ENCODE peak calls at places on chromosome 5, in six cellular contexts. P is CD8-positive, alpha-beta T cell; X is GM06990; A is Panc1; B is hepatocyte; D is AG04450. Q is an unnamed sample. For H3K27me3, the result is how much of the 10 kb centered on the place peaks cover.

GRCh38 chr5:107516452-107517184 is 154.1 kb downstream of the EFNA5 start:
- DNase-seq in P (no peak), X (no peak), A (no peak), B (no peak), D (no peak), Q (no peak)

GRCh38 chr5:14229734-14230133 is 86.6 kb downstream of the TRIO start:
- DNase-seq in P (no peak), X (no peak), A (no peak), B (no peak), D (no peak), Q (no peak)

GRCh38 chr5:177124486-177124991 is 9.0 kb upstream of the NSD1 start:
- DNase-seq in P (no peak), X (peak), A (no peak), B (no peak), D (no peak), Q (no peak)

GRCh38 chr5:38768411-38769211 is 77.2 kb upstream of the OSMR start:
- DNase-seq in P (no peak), X (no peak), A (no peak), B (no peak), D (no peak), Q (no peak)

GRCh38 chr5:115736004-115736689 is 80.3 kb downstream of the CDO1 start:
- DNase-seq in P (no peak), X (no peak), A (no peak), B (no peak), D (no peak), Q (no peak)

GRCh38 chr5:123163225-123163876 is 74.3 kb downstream of the PRDM6 start:
- DNase-seq in P (no peak), X (no peak), A (no peak), B (no peak), D (no peak), Q (no peak)

GRCh38 chr5:191949-192690 is 825 bp downstream of the LRRC14B start:
- DNase-seq in P (no peak), X (no peak), A (no peak), B (no peak), D (no peak), Q (peak)

GRCh38 chr5:96300986-96301385 is 132.1 kb downstream of the PCSK1 start:
- DNase-seq in P (no peak), X (no peak), A (no peak), B (no peak), D (no peak), Q (no peak)

GRCh38 chr5:124438390-124439380 is 307.8 kb downstream of the ZNF608 start:
- DNase-seq in P (no peak), X (no peak), A (no peak), B (no peak), D (no peak), Q (peak)

GRCh38 chr5:177432143-177432904 is 5.8 kb downstream of the GRK6 start:
- DNase-seq in P (no peak), X (no peak), A (no peak), B (no peak), D (no peak), Q (no peak)

GRCh38 chr5:148855249-148856008 is 29.0 kb downstream of the ADRB2 start:
- DNase-seq in P (no peak), X (no peak), A (no peak), B (no peak), D (no peak), Q (no peak)

GRCh38 chr5:35857004-35857345 is 284 bp downstream of the IL7R start:
- DNase-seq in P (no peak), X (peak), A (no peak), B (no peak), D (no peak), Q (no peak)

GRCh38 chr5:107680099-107680498 is 9.4 kb upstream of the EFNA5 start:
- DNase-seq in P (no peak), X (no peak), A (no peak), B (no peak), D (no peak), Q (no peak)

GRCh38 chr5:155471027-155471426 is 457.5 kb downstream of the KIF4B start:
- DNase-seq in P (no peak), X (no peak), A (no peak), B (no peak), D (no peak), Q (no peak)

GRCh38 chr5:96067251-96067650 is 105.6 kb upstream of the ELL2 start:
- DNase-seq in P (no peak), X (no peak), A (no peak), B (no peak), D (no peak), Q (no peak)

GRCh38 chr5:151772868-151773561 is 1.3 kb downstream of the G3BP1 start:
- DNase-seq in P (no peak), X (no peak), A (no peak), B (peak), D (no peak), Q (no peak)

GRCh38 chr5:36777105-36777757 is 99.3 kb upstream of the NIPBL start:
- DNase-seq in P (no peak), X (no peak), A (no peak), B (peak), D (peak), Q (no peak)

GRCh38 chr5:75668988-75669760 is 48.1 kb downstream of the POC5 start:
- DNase-seq in P (peak), X (peak), A (no peak), B (peak), D (no peak), Q (no peak)

GRCh38 chr5:126754609-126755008 is 22.3 kb upstream of the LMNB1 start:
- DNase-seq in P (no peak), X (no peak), A (no peak), B (no peak), D (no peak), Q (no peak)

GRCh38 chr5:1668141-1668721 is 131.4 kb downstream of the MRPL36 start:
- DNase-seq in P (no peak), X (no peak), A (no peak), B (peak), D (no peak), Q (no peak)

GRCh38 chr5:67085616-67086015 is 111.0 kb downstream of the CD180 start:
- DNase-seq in P (no peak), X (no peak), A (no peak), B (no peak), D (no peak), Q (no peak)

GRCh38 chr5:168424506-168425298 is 61.6 kb upstream of the RARS1 start:
- DNase-seq in P (no peak), X (no peak), A (no peak), B (no peak), D (no peak), Q (no peak)

GRCh38 chr5:138770977-138771376 is 17.8 kb downstream of the CTNNA1 start:
- DNase-seq in P (no peak), X (no peak), A (no peak), B (no peak), D (no peak), Q (no peak)

GRCh38 chr5:87400305-87400899 is 12.3 kb downstream of the CCNH start:
- DNase-seq in P (no peak), X (no peak), A (no peak), B (peak), D (no peak), Q (no peak)

GRCh38 chr5:159097461-159098284 is 2.0 kb downstream of the EBF1 start:
- DNase-seq in P (no peak), X (peak), A (no peak), B (no peak), D (no peak), Q (peak)
- H3K27me3 ChIP-seq in P (under half), X (under half), A (under half), B (half or more), D (under half), Q (under half)

GRCh38 chr5:112419596-112420110 is 576 bp upstream of the EPB41L4A start:
- DNase-seq in P (no peak), X (peak), A (no peak), B (peak), D (no peak), Q (peak)
- H3K27me3 ChIP-seq in P (under half), X (under half), A (under half), B (under half), D (under half), Q (under half)

DNA sequence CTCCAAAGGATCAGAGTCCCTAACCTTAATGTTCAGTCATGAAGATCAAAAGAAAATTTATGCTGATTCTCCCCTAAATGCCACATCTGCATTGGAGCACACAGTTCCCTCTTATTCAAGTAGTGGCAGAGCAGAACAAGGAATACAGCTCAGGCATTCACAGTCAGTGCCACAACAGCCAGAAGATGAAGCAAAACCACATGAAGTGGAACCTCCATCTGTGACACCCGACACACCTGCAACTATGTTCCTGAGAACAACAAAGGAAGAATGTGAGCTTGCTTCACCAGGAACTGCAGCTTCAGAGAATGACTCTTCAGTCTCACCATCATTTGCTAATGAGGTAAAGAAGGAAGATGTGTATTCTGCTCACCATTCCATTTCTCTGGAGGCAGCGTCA is 40.0 kb downstream of the CMYA5 start:
- DNase-seq in P (no peak), X (no peak), A (no peak), B (no peak), D (no peak), Q (no peak)
- H3K27me3 ChIP-seq in P (under half), X (under half), A (under half), B (under half), D (under half), Q (under half)

DNA sequence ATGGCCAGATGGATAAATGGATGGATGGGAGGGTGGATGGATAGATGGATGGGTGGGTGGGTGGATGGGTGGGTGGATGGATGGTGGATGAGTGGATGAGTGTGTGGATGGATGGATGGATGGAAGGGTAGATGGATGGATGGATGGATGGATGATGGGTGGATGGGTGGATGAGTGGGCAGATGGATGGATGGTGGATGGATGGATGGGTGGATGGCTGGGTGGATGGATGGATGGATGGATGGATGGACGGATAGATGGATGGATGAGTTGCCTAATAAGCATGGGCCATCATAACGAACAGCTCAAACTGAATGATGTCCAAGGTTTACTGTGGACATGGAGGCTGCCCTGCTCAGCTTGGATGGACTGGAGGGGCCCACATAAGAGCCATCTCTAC is 89.8 kb upstream of the SMIM23 start:
- DNase-seq in P (no peak), X (no peak), A (no peak), B (no peak), D (no peak), Q (no peak)
- H3K27me3 ChIP-seq in P (under half), X (under half), A (under half), B (under half), D (under half), Q (under half)

DNA sequence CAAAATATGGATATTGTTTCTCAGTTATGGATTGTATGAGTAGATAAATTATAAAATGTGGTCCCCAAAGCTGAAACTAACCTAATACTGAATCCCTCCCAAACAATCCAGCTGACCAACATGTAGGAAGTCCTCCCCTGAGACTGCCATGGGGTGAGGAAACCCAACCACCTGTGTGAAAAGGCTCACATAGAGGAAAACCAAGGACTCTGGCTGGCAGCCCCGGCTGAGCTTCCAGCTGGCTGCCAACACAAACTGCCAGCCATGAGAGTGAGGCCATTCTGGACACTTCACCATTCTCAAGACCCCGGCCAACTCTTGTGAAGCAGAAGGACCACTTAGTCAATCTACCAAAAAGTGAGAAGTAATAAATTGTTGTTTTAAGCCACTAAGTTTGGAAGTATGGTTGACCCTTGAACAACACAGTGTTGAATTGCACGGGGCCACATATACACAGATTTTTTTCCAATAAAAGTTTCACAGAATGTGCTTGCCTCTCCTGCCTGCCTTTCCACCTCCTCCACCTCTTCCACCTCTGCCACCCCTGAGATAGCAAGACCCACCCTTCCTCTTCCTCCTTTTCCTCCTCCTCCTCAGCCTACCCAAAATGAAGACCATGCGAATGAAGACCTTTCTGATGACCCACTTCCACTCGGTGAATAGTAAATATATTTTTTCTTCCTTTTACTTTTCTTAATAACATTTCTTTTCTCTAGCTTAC is 15.3 kb upstream of the NRG2 start:
- DNase-seq in P (no peak), X (no peak), A (no peak), B (no peak), D (no peak), Q (no peak)
- H3K27me3 ChIP-seq in P (under half), X (under half), A (under half), B (half or more), D (under half), Q (under half)